ENCODE peak calls at places on chromosome 1, in eight cellular contexts. One of them, this sample, is unnamed.

GRCh38 chr1:193058529-193059281 is 455 bp downstream of the UCHL5 start:
- DNase-seq in esophagus muscularis mucosa: no peak
- DNase-seq in sigmoid colon: peak
- DNase-seq in neural progenitor cell: no peak
- DNase-seq in IMR-90: peak
- DNase-seq in AG09309: no peak
- DNase-seq in SJSA1: peak
- DNase-seq in upper lobe of left lung: peak
- DNase-seq in this sample: peak

GRCh38 chr1:40753142-40753882 is 30.3 kb upstream of the KCNQ4 start:
- DNase-seq in esophagus muscularis mucosa: no peak
- DNase-seq in AG09309: no peak
- DNase-seq in SJSA1: no peak
- DNase-seq in neural progenitor cell: no peak
- DNase-seq in upper lobe of left lung: no peak
- DNase-seq in IMR-90: no peak
- DNase-seq in sigmoid colon: no peak
- DNase-seq in this sample: no peak

GRCh38 chr1:24558902-24559791 is 3.3 kb downstream of the NCMAP start:
- DNase-seq in SJSA1: peak
- DNase-seq in neural progenitor cell: peak
- DNase-seq in upper lobe of left lung: peak
- DNase-seq in sigmoid colon: no peak
- DNase-seq in AG09309: peak
- DNase-seq in IMR-90: peak
- DNase-seq in esophagus muscularis mucosa: no peak
- DNase-seq in this sample: peak

GRCh38 chr1:9700340-9700739 is 48.8 kb downstream of the PIK3CD start:
- DNase-seq in esophagus muscularis mucosa: no peak
- DNase-seq in IMR-90: peak
- DNase-seq in SJSA1: peak
- DNase-seq in neural progenitor cell: no peak
- DNase-seq in upper lobe of left lung: no peak
- DNase-seq in AG09309: peak
- DNase-seq in sigmoid colon: no peak
- DNase-seq in this sample: no peak

GRCh38 chr1:184973308-184974085 is 811 bp downstream of the NIBAN1 start:
- DNase-seq in neural progenitor cell: peak
- DNase-seq in IMR-90: peak
- DNase-seq in SJSA1: peak
- DNase-seq in upper lobe of left lung: peak
- DNase-seq in AG09309: no peak
- DNase-seq in sigmoid colon: peak
- DNase-seq in esophagus muscularis mucosa: no peak
- DNase-seq in this sample: peak

GRCh38 chr1:29939086-29939485 is 702.8 kb downstream of the PTPRU start:
- DNase-seq in SJSA1: no peak
- DNase-seq in IMR-90: no peak
- DNase-seq in esophagus muscularis mucosa: no peak
- DNase-seq in upper lobe of left lung: no peak
- DNase-seq in neural progenitor cell: no peak
- DNase-seq in sigmoid colon: no peak
- DNase-seq in AG09309: no peak
- DNase-seq in this sample: no peak

GRCh38 chr1:22212400-22213233 is 69.7 kb upstream of the WNT4 start:
- DNase-seq in sigmoid colon: peak
- DNase-seq in neural progenitor cell: peak
- DNase-seq in IMR-90: no peak
- DNase-seq in upper lobe of left lung: no peak
- DNase-seq in esophagus muscularis mucosa: no peak
- DNase-seq in AG09309: no peak
- DNase-seq in SJSA1: no peak
- DNase-seq in this sample: no peak

GRCh38 chr1:186112280-186112679 is 262.8 kb downstream of the TPR start:
- DNase-seq in sigmoid colon: no peak
- DNase-seq in AG09309: no peak
- DNase-seq in esophagus muscularis mucosa: no peak
- DNase-seq in SJSA1: no peak
- DNase-seq in upper lobe of left lung: no peak
- DNase-seq in IMR-90: no peak
- DNase-seq in neural progenitor cell: no peak
- DNase-seq in this sample: no peak

GRCh38 chr1:205561501-205562203 is 57.2 kb downstream of the CDK18 start:
- DNase-seq in upper lobe of left lung: no peak
- DNase-seq in AG09309: no peak
- DNase-seq in sigmoid colon: no peak
- DNase-seq in neural progenitor cell: no peak
- DNase-seq in esophagus muscularis mucosa: no peak
- DNase-seq in SJSA1: no peak
- DNase-seq in IMR-90: no peak
- DNase-seq in this sample: no peak

GRCh38 chr1:153566414-153567371 is 1.0 kb upstream of the S100A2 start:
- DNase-seq in IMR-90: peak
- DNase-seq in SJSA1: peak
- DNase-seq in AG09309: peak
- DNase-seq in upper lobe of left lung: peak
- DNase-seq in esophagus muscularis mucosa: peak
- DNase-seq in sigmoid colon: peak
- DNase-seq in neural progenitor cell: peak
- DNase-seq in this sample: peak
- H3K4me3 ChIP-seq in IMR-90: no peak
- H3K4me3 ChIP-seq in SJSA1: no peak
- H3K4me3 ChIP-seq in AG09309: peak
- H3K4me3 ChIP-seq in upper lobe of left lung: peak
- H3K4me3 ChIP-seq in esophagus muscularis mucosa: peak
- H3K4me3 ChIP-seq in sigmoid colon: no peak
- H3K4me3 ChIP-seq in neural progenitor cell: no peak
- H3K4me3 ChIP-seq in this sample: peak

GRCh38 chr1:26719205-26719604 is 23.4 kb downstream of the ARID1A start:
- DNase-seq in upper lobe of left lung: no peak
- DNase-seq in IMR-90: no peak
- DNase-seq in sigmoid colon: no peak
- DNase-seq in esophagus muscularis mucosa: no peak
- DNase-seq in neural progenitor cell: no peak
- DNase-seq in AG09309: no peak
- DNase-seq in SJSA1: no peak
- DNase-seq in this sample: no peak

GRCh38 chr1:26724938-26725337 is 29.1 kb downstream of the ARID1A start:
- DNase-seq in esophagus muscularis mucosa: no peak
- DNase-seq in SJSA1: no peak
- DNase-seq in sigmoid colon: no peak
- DNase-seq in IMR-90: no peak
- DNase-seq in neural progenitor cell: peak
- DNase-seq in upper lobe of left lung: no peak
- DNase-seq in AG09309: no peak
- DNase-seq in this sample: no peak

GRCh38 chr1:26724118-26724517 is 28.3 kb downstream of the ARID1A start:
- DNase-seq in AG09309: no peak
- DNase-seq in upper lobe of left lung: no peak
- DNase-seq in esophagus muscularis mucosa: no peak
- DNase-seq in IMR-90: no peak
- DNase-seq in neural progenitor cell: no peak
- DNase-seq in SJSA1: no peak
- DNase-seq in sigmoid colon: no peak
- DNase-seq in this sample: no peak

GRCh38 chr1:26723013-26723991 is 27.5 kb downstream of the ARID1A start:
- DNase-seq in AG09309: peak
- DNase-seq in esophagus muscularis mucosa: peak
- DNase-seq in IMR-90: peak
- DNase-seq in upper lobe of left lung: peak
- DNase-seq in SJSA1: peak
- DNase-seq in neural progenitor cell: peak
- DNase-seq in sigmoid colon: peak
- DNase-seq in this sample: peak

GRCh38 chr1:26721669-26722355 is 26.0 kb downstream of the ARID1A start:
- DNase-seq in sigmoid colon: no peak
- DNase-seq in esophagus muscularis mucosa: no peak
- DNase-seq in IMR-90: no peak
- DNase-seq in AG09309: no peak
- DNase-seq in neural progenitor cell: no peak
- DNase-seq in upper lobe of left lung: no peak
- DNase-seq in SJSA1: no peak
- DNase-seq in this sample: no peak
- H3K4me3 ChIP-seq in sigmoid colon: no peak
- H3K4me3 ChIP-seq in esophagus muscularis mucosa: no peak
- H3K4me3 ChIP-seq in IMR-90: no peak
- H3K4me3 ChIP-seq in AG09309: no peak
- H3K4me3 ChIP-seq in neural progenitor cell: no peak
- H3K4me3 ChIP-seq in upper lobe of left lung: no peak
- H3K4me3 ChIP-seq in SJSA1: no peak
- H3K4me3 ChIP-seq in this sample: no peak

GRCh38 chr1:3064296-3064850 is 4.6 kb upstream of the PRDM16 start:
- DNase-seq in sigmoid colon: peak
- DNase-seq in IMR-90: no peak
- DNase-seq in SJSA1: no peak
- DNase-seq in neural progenitor cell: no peak
- DNase-seq in AG09309: no peak
- DNase-seq in upper lobe of left lung: peak
- DNase-seq in esophagus muscularis mucosa: no peak
- DNase-seq in this sample: peak
- H3K4me3 ChIP-seq in sigmoid colon: no peak
- H3K4me3 ChIP-seq in IMR-90: no peak
- H3K4me3 ChIP-seq in SJSA1: no peak
- H3K4me3 ChIP-seq in neural progenitor cell: no peak
- H3K4me3 ChIP-seq in AG09309: no peak
- H3K4me3 ChIP-seq in upper lobe of left lung: no peak
- H3K4me3 ChIP-seq in esophagus muscularis mucosa: no peak
- H3K4me3 ChIP-seq in this sample: no peak

GRCh38 chr1:109765896-109766615 is 2.3 kb upstream of the EPS8L3 start:
- DNase-seq in sigmoid colon: no peak
- DNase-seq in SJSA1: peak
- DNase-seq in neural progenitor cell: no peak
- DNase-seq in AG09309: no peak
- DNase-seq in IMR-90: no peak
- DNase-seq in upper lobe of left lung: peak
- DNase-seq in esophagus muscularis mucosa: no peak
- DNase-seq in this sample: no peak
- H3K4me3 ChIP-seq in sigmoid colon: no peak
- H3K4me3 ChIP-seq in SJSA1: no peak
- H3K4me3 ChIP-seq in neural progenitor cell: no peak
- H3K4me3 ChIP-seq in AG09309: no peak
- H3K4me3 ChIP-seq in IMR-90: no peak
- H3K4me3 ChIP-seq in upper lobe of left lung: no peak
- H3K4me3 ChIP-seq in esophagus muscularis mucosa: no peak
- H3K4me3 ChIP-seq in this sample: no peak

GRCh38 chr1:239814306-239814881 is 277.3 kb upstream of the FMN2 start:
- DNase-seq in neural progenitor cell: no peak
- DNase-seq in IMR-90: peak
- DNase-seq in SJSA1: no peak
- DNase-seq in esophagus muscularis mucosa: no peak
- DNase-seq in upper lobe of left lung: no peak
- DNase-seq in AG09309: peak
- DNase-seq in sigmoid colon: peak
- DNase-seq in this sample: no peak
- H3K4me3 ChIP-seq in neural progenitor cell: no peak
- H3K4me3 ChIP-seq in IMR-90: no peak
- H3K4me3 ChIP-seq in SJSA1: no peak
- H3K4me3 ChIP-seq in esophagus muscularis mucosa: no peak
- H3K4me3 ChIP-seq in upper lobe of left lung: no peak
- H3K4me3 ChIP-seq in AG09309: no peak
- H3K4me3 ChIP-seq in sigmoid colon: no peak
- H3K4me3 ChIP-seq in this sample: no peak

DNA sequence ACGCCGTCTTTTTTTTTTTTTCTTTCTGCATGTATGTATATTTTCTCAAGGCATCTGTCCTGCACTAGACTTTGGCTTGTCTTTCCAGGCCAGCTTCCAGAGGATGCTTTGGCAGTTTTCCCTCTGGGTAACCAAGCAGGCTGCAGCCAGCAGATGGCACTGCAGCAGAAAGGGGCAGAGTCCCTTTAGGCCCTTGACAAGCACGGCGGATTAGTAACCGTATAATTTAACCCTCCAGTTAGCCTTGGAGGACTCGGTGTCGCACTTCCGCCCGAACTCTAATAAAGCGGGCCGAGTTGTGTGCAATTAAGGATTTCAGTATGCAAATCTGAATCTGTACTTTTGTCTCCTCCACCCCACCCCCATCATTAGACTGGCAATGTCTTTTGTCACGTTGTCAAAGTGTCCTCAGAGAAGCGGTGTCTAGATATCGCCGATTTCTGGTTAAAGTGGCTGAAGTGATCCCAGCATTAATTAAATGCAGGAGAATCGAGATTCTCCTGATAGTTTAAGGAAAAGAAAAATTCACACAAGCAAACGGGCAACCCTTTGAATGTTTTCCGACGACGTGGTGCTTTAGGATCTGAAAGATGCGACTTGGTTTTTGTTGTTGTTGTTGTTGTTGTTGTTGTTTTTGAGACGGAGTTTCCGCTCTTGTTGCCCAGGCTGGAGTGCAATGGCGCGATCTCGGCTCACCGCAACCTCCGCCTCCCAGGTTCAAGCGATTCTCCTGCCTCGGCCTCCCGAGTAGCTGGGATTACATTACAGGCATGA is 1.1 kb upstream of the TMEM167B start:
- DNase-seq in sigmoid colon: peak
- DNase-seq in esophagus muscularis mucosa: no peak
- DNase-seq in IMR-90: peak
- DNase-seq in neural progenitor cell: peak
- DNase-seq in upper lobe of left lung: peak
- DNase-seq in AG09309: no peak
- DNase-seq in SJSA1: peak
- DNase-seq in this sample: peak
- H3K4me3 ChIP-seq in sigmoid colon: peak
- H3K4me3 ChIP-seq in esophagus muscularis mucosa: peak
- H3K4me3 ChIP-seq in IMR-90: no peak
- H3K4me3 ChIP-seq in neural progenitor cell: no peak
- H3K4me3 ChIP-seq in upper lobe of left lung: peak
- H3K4me3 ChIP-seq in AG09309: no peak
- H3K4me3 ChIP-seq in SJSA1: no peak
- H3K4me3 ChIP-seq in this sample: peak

GRCh38 chr1:179743679-179744400 is 749 bp downstream of the FAM163A start:
- DNase-seq in SJSA1: no peak
- DNase-seq in AG09309: no peak
- DNase-seq in IMR-90: no peak
- DNase-seq in sigmoid colon: no peak
- DNase-seq in upper lobe of left lung: no peak
- DNase-seq in esophagus muscularis mucosa: no peak
- DNase-seq in neural progenitor cell: peak
- DNase-seq in this sample: no peak
- H3K4me3 ChIP-seq in SJSA1: no peak
- H3K4me3 ChIP-seq in AG09309: no peak
- H3K4me3 ChIP-seq in IMR-90: no peak
- H3K4me3 ChIP-seq in sigmoid colon: peak
- H3K4me3 ChIP-seq in upper lobe of left lung: peak
- H3K4me3 ChIP-seq in esophagus muscularis mucosa: peak
- H3K4me3 ChIP-seq in neural progenitor cell: peak
- H3K4me3 ChIP-seq in this sample: peak

This sample was measured in lower lobe of right lung.